ENCODE peak calls at places on chromosome 5, in four cellular contexts. One of them, this sample, is unnamed.

GRCh38 chr5:84393969-84394368 is 9.3 kb upstream of the EDIL3 start:
- DNase-seq in GM23338: no peak
- DNase-seq in heart right ventricle: no peak
- DNase-seq in fibroblast of lung: peak; percentile 92
- DNase-seq in this sample: no peak

GRCh38 chr5:93022770-93023169 is 558.2 kb downstream of the NR2F1-AS1 start:
- DNase-seq in fibroblast of lung: peak; percentile 40
- DNase-seq in GM23338: no peak
- DNase-seq in heart right ventricle: no peak
- DNase-seq in this sample: no peak

GRCh38 chr5:141516648-141517025 is 27.8 kb downstream of the PCDHGC5 start:
- DNase-seq in fibroblast of lung: no peak
- DNase-seq in GM23338: no peak
- DNase-seq in heart right ventricle: peak; percentile 24
- DNase-seq in this sample: no peak

GRCh38 chr5:172973931-172974330 is 9.6 kb upstream of the ATP6V0E1 start:
- DNase-seq in GM23338: no peak
- DNase-seq in heart right ventricle: no peak
- DNase-seq in fibroblast of lung: peak; percentile 78
- DNase-seq in this sample: no peak

GRCh38 chr5:83715316-83716060 is 5.2 kb downstream of the HAPLN1 start:
- DNase-seq in fibroblast of lung: peak; percentile 40
- DNase-seq in GM23338: no peak
- DNase-seq in heart right ventricle: no peak
- DNase-seq in this sample: no peak

GRCh38 chr5:139246394-139246793 is 47.1 kb upstream of the MATR3 start:
- DNase-seq in fibroblast of lung: peak; percentile 48
- DNase-seq in GM23338: peak; percentile 33
- DNase-seq in heart right ventricle: no peak
- DNase-seq in this sample: peak; percentile 82

GRCh38 chr5:26009742-26010141 is 1028.6 kb downstream of the CDH9 start:
- DNase-seq in GM23338: peak; percentile 73
- DNase-seq in fibroblast of lung: no peak
- DNase-seq in heart right ventricle: no peak
- DNase-seq in this sample: no peak

GRCh38 chr5:133605323-133605722 is 7.0 kb downstream of the FSTL4 start:
- DNase-seq in fibroblast of lung: no peak
- DNase-seq in GM23338: no peak
- DNase-seq in heart right ventricle: no peak
- DNase-seq in this sample: no peak

GRCh38 chr5:39076757-39077475 is 2.7 kb upstream of the RICTOR start:
- DNase-seq in fibroblast of lung: peak; percentile 45
- DNase-seq in GM23338: no peak
- DNase-seq in heart right ventricle: no peak
- DNase-seq in this sample: no peak

GRCh38 chr5:142095035-142095434 is 13.5 kb upstream of the NDFIP1 start:
- DNase-seq in heart right ventricle: no peak
- DNase-seq in fibroblast of lung: no peak
- DNase-seq in GM23338: no peak
- DNase-seq in this sample: no peak

GRCh38 chr5:119795768-119796167 is 166.4 kb downstream of the FAM170A start:
- DNase-seq in heart right ventricle: no peak
- DNase-seq in fibroblast of lung: peak; percentile 3
- DNase-seq in GM23338: no peak
- DNase-seq in this sample: no peak

GRCh38 chr5:12269164-12269563 is 364.9 kb upstream of the CTNND2 start:
- DNase-seq in GM23338: no peak
- DNase-seq in fibroblast of lung: no peak
- DNase-seq in heart right ventricle: no peak
- DNase-seq in this sample: no peak

GRCh38 chr5:72151169-72151568 is 43.9 kb downstream of the MAP1B start:
- DNase-seq in heart right ventricle: no peak
- DNase-seq in GM23338: no peak
- DNase-seq in fibroblast of lung: no peak
- DNase-seq in this sample: no peak

GRCh38 chr5:51651889-51652288 is 268.6 kb downstream of the ISL1 start:
- DNase-seq in heart right ventricle: no peak
- DNase-seq in GM23338: no peak
- DNase-seq in fibroblast of lung: peak; percentile 32
- DNase-seq in this sample: no peak

GRCh38 chr5:403995-404394 is 39.0 kb upstream of the EXOC3 start:
- DNase-seq in fibroblast of lung: no peak
- DNase-seq in heart right ventricle: no peak
- DNase-seq in GM23338: no peak
- DNase-seq in this sample: no peak

GRCh38 chr5:101009758-101010519 is 106.9 kb upstream of the ST8SIA4 start:
- DNase-seq in fibroblast of lung: no peak
- DNase-seq in GM23338: peak; percentile 12
- DNase-seq in heart right ventricle: no peak
- DNase-seq in this sample: no peak

GRCh38 chr5:78613756-78614155 is 34.8 kb downstream of the LHFPL2 start:
- DNase-seq in heart right ventricle: no peak
- DNase-seq in GM23338: no peak
- DNase-seq in fibroblast of lung: no peak
- DNase-seq in this sample: no peak

GRCh38 chr5:181189962-181190710 is 14.9 kb downstream of the TRIM7 start:
- DNase-seq in GM23338: peak; percentile 40
- DNase-seq in heart right ventricle: no peak
- DNase-seq in fibroblast of lung: no peak
- DNase-seq in this sample: no peak

GRCh38 chr5:66518052-66518451 is 78.1 kb upstream of the MAST4 start:
- DNase-seq in heart right ventricle: no peak
- DNase-seq in GM23338: no peak
- DNase-seq in fibroblast of lung: no peak
- DNase-seq in this sample: no peak

GRCh38 chr5:140570488-140570887 is 5.9 kb downstream of the SLC35A4 start:
- DNase-seq in GM23338: no peak
- DNase-seq in heart right ventricle: no peak
- DNase-seq in fibroblast of lung: no peak
- DNase-seq in this sample: no peak

GRCh38 chr5:91641730-91642350 is 258.7 kb upstream of the ARRDC3 start:
- DNase-seq in GM23338: peak; percentile 74
- DNase-seq in heart right ventricle: no peak
- DNase-seq in fibroblast of lung: peak; percentile 36
- DNase-seq in this sample: no peak

GRCh38 chr5:120436996-120437395 is 27.1 kb upstream of the PRR16 start:
- DNase-seq in GM23338: no peak
- DNase-seq in fibroblast of lung: peak; percentile 71
- DNase-seq in heart right ventricle: no peak
- DNase-seq in this sample: no peak

GRCh38 chr5:82387041-82387818 is 109.1 kb upstream of the RPS23 start:
- DNase-seq in GM23338: no peak
- DNase-seq in fibroblast of lung: peak; percentile 96
- DNase-seq in heart right ventricle: no peak
- DNase-seq in this sample: no peak

GRCh38 chr5:170945275-170945674 is 83.5 kb downstream of the RANBP17 start:
- DNase-seq in heart right ventricle: no peak
- DNase-seq in GM23338: no peak
- DNase-seq in fibroblast of lung: no peak
- DNase-seq in this sample: no peak

GRCh38 chr5:369151-369939 is 47.8 kb downstream of the AHRR start:
- DNase-seq in fibroblast of lung: peak; percentile 38
- DNase-seq in heart right ventricle: no peak
- DNase-seq in GM23338: no peak
- DNase-seq in this sample: no peak

GRCh38 chr5:160297004-160297403 is 15.4 kb downstream of the CCNJL start:
- DNase-seq in GM23338: no peak
- DNase-seq in fibroblast of lung: no peak
- DNase-seq in heart right ventricle: no peak
- DNase-seq in this sample: no peak

GRCh38 chr5:143521891-143522290 is 118.4 kb upstream of the NR3C1 start:
- DNase-seq in fibroblast of lung: peak; percentile 52
- DNase-seq in heart right ventricle: no peak
- DNase-seq in GM23338: no peak
- DNase-seq in this sample: no peak

GRCh38 chr5:15003511-15003920 is 131.9 kb upstream of the ANKH start:
- DNase-seq in heart right ventricle: peak; percentile 27
- DNase-seq in GM23338: peak; percentile 80
- DNase-seq in fibroblast of lung: peak; percentile 72
- DNase-seq in this sample: peak; percentile 52

GRCh38 chr5:6399978-6400910 is 21.9 kb upstream of the MED10 start:
- DNase-seq in heart right ventricle: no peak
- DNase-seq in GM23338: no peak
- DNase-seq in fibroblast of lung: peak; percentile 74
- DNase-seq in this sample: no peak

GRCh38 chr5:54616031-54616430 is 98.5 kb downstream of the SNX18 start:
- DNase-seq in fibroblast of lung: peak; percentile 72
- DNase-seq in GM23338: no peak
- DNase-seq in heart right ventricle: no peak
- DNase-seq in this sample: peak; percentile 78

GRCh38 chr5:77882670-77883257 is 106.6 kb upstream of the TBCA start:
- DNase-seq in heart right ventricle: no peak
- DNase-seq in GM23338: no peak
- DNase-seq in fibroblast of lung: peak; percentile 70
- DNase-seq in this sample: no peak

GRCh38 chr5:122942164-122942914 is 94.2 kb downstream of the PPIC start:
- DNase-seq in GM23338: no peak
- DNase-seq in heart right ventricle: no peak
- DNase-seq in fibroblast of lung: peak; percentile 72
- DNase-seq in this sample: no peak

GRCh38 chr5:13664377-13664776 is 280.1 kb downstream of the DNAH5 start:
- DNase-seq in GM23338: no peak
- DNase-seq in fibroblast of lung: peak; percentile 94
- DNase-seq in heart right ventricle: no peak
- DNase-seq in this sample: no peak

GRCh38 chr5:130624805-130625204 is 540.3 kb downstream of the HINT1 start:
- DNase-seq in GM23338: no peak
- DNase-seq in fibroblast of lung: no peak
- DNase-seq in heart right ventricle: no peak
- DNase-seq in this sample: no peak

GRCh38 chr5:3145641-3146040 is 394.2 kb upstream of the IRX2 start:
- DNase-seq in fibroblast of lung: no peak
- DNase-seq in GM23338: no peak
- DNase-seq in heart right ventricle: no peak
- DNase-seq in this sample: no peak

GRCh38 chr5:171418982-171419662 is at the start of gene FGF18:
- DNase-seq in heart right ventricle: peak; percentile 54
- DNase-seq in GM23338: peak; percentile 89
- DNase-seq in fibroblast of lung: peak; percentile 79
- DNase-seq in this sample: no peak

GRCh38 chr5:151051931-151052608 is 28.8 kb downstream of the TNIP1 start:
- DNase-seq in heart right ventricle: no peak
- DNase-seq in fibroblast of lung: no peak
- DNase-seq in GM23338: no peak
- DNase-seq in this sample: no peak
- TF ChIP-seq CTCF in heart right ventricle: no peak
- TF ChIP-seq CTCF in fibroblast of lung: no peak
- TF ChIP-seq CTCF in GM23338: no peak
- TF ChIP-seq CTCF in this sample: peak; percentile 37

GRCh38 chr5:127030259-127031146 is at the start of gene MARCHF3:
- DNase-seq in heart right ventricle: peak; percentile 96
- DNase-seq in GM23338: peak; percentile 96
- DNase-seq in fibroblast of lung: peak; percentile 95
- DNase-seq in this sample: peak; percentile 94
- TF ChIP-seq CTCF in heart right ventricle: peak; percentile 48
- TF ChIP-seq CTCF in GM23338: peak; percentile 24
- TF ChIP-seq CTCF in fibroblast of lung: peak; percentile 32
- TF ChIP-seq CTCF in this sample: peak; percentile 16

GRCh38 chr5:74639538-74640449 is 734 bp downstream of the ENC1 start:
- DNase-seq in fibroblast of lung: no peak
- DNase-seq in GM23338: peak; percentile 73
- DNase-seq in heart right ventricle: peak; percentile 53
- DNase-seq in this sample: peak; percentile 57
- TF ChIP-seq CTCF in fibroblast of lung: peak; percentile 27
- TF ChIP-seq CTCF in GM23338: no peak
- TF ChIP-seq CTCF in heart right ventricle: no peak
- TF ChIP-seq CTCF in this sample: peak; percentile 4

DNA sequence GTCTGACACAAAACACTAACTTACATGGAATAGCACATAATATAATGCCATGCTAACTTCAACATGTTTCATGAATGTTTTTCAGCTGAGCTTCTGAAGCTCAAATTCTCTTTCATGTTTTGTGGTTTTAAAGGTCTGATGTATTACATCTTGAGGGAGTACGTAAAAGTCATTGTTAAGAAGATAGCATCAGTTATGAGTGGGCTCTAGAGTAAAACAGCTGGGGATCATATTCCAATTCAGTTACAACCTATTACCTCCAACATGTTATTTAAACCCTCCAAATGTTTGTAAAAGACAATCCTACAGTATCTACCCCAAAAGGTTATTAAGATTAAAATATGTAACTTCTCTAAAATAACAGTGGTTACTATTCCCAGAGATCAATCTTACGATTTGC is 19.2 kb downstream of the CETN3 start:
- DNase-seq in GM23338: no peak
- DNase-seq in fibroblast of lung: peak; percentile 35
- DNase-seq in heart right ventricle: no peak
- DNase-seq in this sample: no peak
- TF ChIP-seq CTCF in GM23338: no peak
- TF ChIP-seq CTCF in fibroblast of lung: no peak
- TF ChIP-seq CTCF in heart right ventricle: no peak
- TF ChIP-seq CTCF in this sample: no peak

DNA sequence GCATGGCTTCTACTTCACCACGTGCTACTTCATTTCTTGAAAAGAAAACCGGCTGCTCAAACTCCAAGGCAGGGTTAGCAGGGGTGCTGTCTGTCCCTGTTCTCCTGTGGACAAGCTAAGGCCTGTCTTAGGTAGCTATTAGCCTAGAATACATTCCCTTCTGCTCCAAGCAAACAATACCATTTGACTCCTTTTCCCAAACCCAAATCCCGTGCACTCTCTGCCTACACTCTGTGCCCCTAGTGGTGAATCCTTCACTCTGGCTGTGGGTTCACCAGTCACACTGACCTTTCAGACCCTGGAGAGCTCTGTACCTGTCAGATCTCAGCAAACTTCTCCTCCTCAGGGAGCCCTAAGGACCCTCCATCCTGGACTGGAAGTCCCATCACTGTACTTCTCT is 211.6 kb downstream of the SLIT3 start:
- DNase-seq in GM23338: peak; percentile 49
- DNase-seq in fibroblast of lung: no peak
- DNase-seq in heart right ventricle: no peak
- DNase-seq in this sample: no peak
- TF ChIP-seq CTCF in GM23338: peak; percentile 48
- TF ChIP-seq CTCF in fibroblast of lung: no peak
- TF ChIP-seq CTCF in heart right ventricle: no peak
- TF ChIP-seq CTCF in this sample: no peak

DNA sequence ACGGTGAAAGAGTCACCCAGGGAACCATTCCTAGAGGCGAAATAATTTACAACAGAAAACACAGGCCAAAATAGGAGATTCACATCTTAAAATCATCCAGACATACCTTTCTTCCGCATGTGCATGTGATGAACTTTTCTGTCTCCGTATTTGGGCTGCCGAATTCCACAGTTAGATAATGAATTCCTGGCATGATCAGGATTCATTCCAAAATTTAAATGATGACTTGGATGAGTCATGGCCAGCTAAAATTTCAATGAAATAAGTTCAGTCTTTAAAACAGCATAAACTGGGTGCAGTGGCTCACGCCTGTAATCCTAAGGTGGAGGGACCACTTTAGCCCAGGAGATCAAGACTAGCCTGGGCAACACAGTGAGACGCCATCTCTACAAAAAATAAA is 82.7 kb downstream of the DROSHA start:
- DNase-seq in GM23338: no peak
- DNase-seq in heart right ventricle: no peak
- DNase-seq in fibroblast of lung: peak; percentile 85
- DNase-seq in this sample: no peak
- TF ChIP-seq CTCF in GM23338: no peak
- TF ChIP-seq CTCF in heart right ventricle: no peak
- TF ChIP-seq CTCF in fibroblast of lung: no peak
- TF ChIP-seq CTCF in this sample: no peak